ENCODE peak calls at places on chromosomes 2 and 18, in five cellular contexts. T, F, M, J and B are unnamed samples.

GRCh38 chr2:42128731-42129486 is 40.2 kb upstream of the EML4 start:
- DNase-seq in M (peak), F (peak), J (no peak), T (no peak), B (no peak)

GRCh38 chr18:44823782-44824181 is 143.1 kb downstream of the SETBP1 start:
- DNase-seq in F (no peak), M (no peak), J (no peak), T (no peak), B (no peak)

GRCh38 chr18:812123-812672 is at the start of gene YES1:
- DNase-seq in M (peak), J (peak), F (peak), T (peak), B (peak)

GRCh38 chr2:138059967-138060635 is 95.8 kb downstream of the HNMT start:
- DNase-seq in T (no peak), J (peak), F (peak), M (no peak), B (no peak)

GRCh38 chr2:53087282-53087882 is 680.2 kb upstream of the CHAC2 start:
- DNase-seq in T (no peak), M (no peak), J (no peak), F (no peak), B (no peak)

GRCh38 chr2:27069436-27069835 is 2.0 kb downstream of the OST4 start:
- DNase-seq in J (no peak), F (no peak), T (no peak), M (no peak), B (no peak)

GRCh38 chr2:38515155-38516074 is 87.3 kb downstream of the HNRNPLL start:
- DNase-seq in F (no peak), M (no peak), J (no peak), T (no peak), B (no peak)

GRCh38 chr2:58973831-58974281 is 732.7 kb upstream of the FANCL start:
- DNase-seq in F (no peak), M (no peak), J (no peak), T (no peak), B (no peak)

GRCh38 chr2:234677758-234678538 is 181.1 kb upstream of the ARL4C start:
- DNase-seq in T (no peak), F (no peak), J (no peak), M (no peak), B (no peak)

GRCh38 chr2:147182260-147182659 is 662.6 kb upstream of the ACVR2A start:
- DNase-seq in F (no peak), T (no peak), M (no peak), J (no peak), B (no peak)

GRCh38 chr18:10234912-10235439 is 219.5 kb upstream of the APCDD1 start:
- DNase-seq in M (no peak), J (no peak), F (no peak), T (no peak), B (no peak)

GRCh38 chr18:14974088-14974487 is 226.1 kb downstream of the ANKRD30B start:
- DNase-seq in F (no peak), M (no peak), J (no peak), T (no peak), B (no peak)

GRCh38 chr2:95298471-95299111 is 1.4 kb downstream of the KCNIP3 start:
- DNase-seq in F (no peak), M (no peak), T (no peak), J (no peak), B (no peak)

GRCh38 chr2:235669983-235670962 is 176.4 kb downstream of the AGAP1 start:
- DNase-seq in M (peak), J (no peak), T (no peak), F (peak), B (peak)

GRCh38 chr2:174606336-174606735 is 8.7 kb upstream of the WIPF1 start:
- DNase-seq in J (no peak), F (peak), M (no peak), T (no peak), B (no peak)

GRCh38 chr2:218607436-218608115 is at the start of gene PLCD4:
- DNase-seq in M (peak), F (peak), T (no peak), J (no peak), B (no peak)

GRCh38 chr2:42931818-42932195 is 139.4 kb upstream of the HAAO start:
- DNase-seq in F (peak), T (no peak), J (no peak), M (no peak), B (no peak)

GRCh38 chr18:11245889-11246288 is 96.5 kb upstream of the PIEZO2 start:
- DNase-seq in M (no peak), J (no peak), T (no peak), F (no peak), B (no peak)

GRCh38 chr18:7789853-7790552 is 222.9 kb downstream of the PTPRM start:
- DNase-seq in T (no peak), M (no peak), F (peak), J (no peak), B (no peak)

GRCh38 chr2:30684546-30684945 is 122.7 kb downstream of the CAPN13 start:
- DNase-seq in T (no peak), M (no peak), F (no peak), J (no peak), B (no peak)

GRCh38 chr18:50607374-50607933 is 47.6 kb downstream of the MAPK4 start:
- DNase-seq in M (no peak), J (no peak), T (no peak), F (no peak), B (no peak)

GRCh38 chr2:229673676-229674075 is 40.7 kb downstream of the DNER start:
- DNase-seq in T (no peak), J (no peak), F (no peak), M (no peak), B (no peak)

GRCh38 chr2:54964271-54964670 is 86.0 kb downstream of the RTN4 start:
- DNase-seq in M (no peak), F (no peak), J (no peak), T (no peak), B (no peak)

GRCh38 chr2:235577404-235578330 is 83.8 kb downstream of the AGAP1 start:
- DNase-seq in J (no peak), M (no peak), T (no peak), F (no peak), B (no peak)

GRCh38 chr18:79955302-79956075 is 4.0 kb upstream of the SLC66A2 start:
- DNase-seq in J (no peak), T (no peak), M (peak), F (no peak), B (no peak)

GRCh38 chr2:9169310-9170107 is 37.1 kb upstream of the ASAP2 start:
- DNase-seq in M (no peak), T (no peak), J (no peak), F (no peak), B (no peak)